ENCODE peak calls at places on chromosome 16, in ten cellular contexts. M is GM04504; G is AML-193; I is CD4-positive, alpha-beta T cell; J is NCI-H82; C is COLO829; U is GOT3; T is naive B cell; R is pancreas; V is uterus. Y is an unnamed sample.

GRCh38 chr16:4323845-4324478 is 8.1 kb downstream of the GLIS2 start:
- DNase-seq in U (no peak), R (peak), J (no peak), I (no peak), G (no peak), C (peak), T (no peak), V (peak), M (no peak), Y (no peak)

GRCh38 chr16:82063456-82064082 is 28.5 kb downstream of the HSD17B2 start:
- DNase-seq in V (no peak), G (no peak), M (no peak), I (no peak), U (no peak), C (no peak), R (no peak), J (peak), T (no peak), Y (no peak)

GRCh38 chr16:55502801-55503366 is 6.0 kb upstream of the LPCAT2 start:
- DNase-seq in M (peak), C (peak), R (peak), T (no peak), J (peak), G (no peak), U (no peak), V (peak), I (no peak), Y (peak)

GRCh38 chr16:678858-679807 is 1.1 kb upstream of the STUB1 start:
- DNase-seq in I (no peak), C (peak), V (peak), G (peak), R (peak), J (peak), M (no peak), U (peak), T (peak), Y (peak)

GRCh38 chr16:22232277-22233049 is 26.4 kb downstream of the EEF2K start:
- DNase-seq in R (peak), J (no peak), I (no peak), M (no peak), T (no peak), V (no peak), C (no peak), U (no peak), G (no peak), Y (no peak)

GRCh38 chr16:64971211-64971610 is 150.7 kb downstream of the CDH11 start:
- DNase-seq in I (no peak), J (no peak), T (no peak), V (no peak), C (no peak), G (no peak), U (no peak), R (no peak), M (no peak), Y (no peak)

GRCh38 chr16:69867796-69868565 is 83.2 kb upstream of the CLEC18A start:
- DNase-seq in V (no peak), R (no peak), G (no peak), C (no peak), M (peak), J (no peak), T (no peak), I (no peak), U (no peak), Y (no peak)

GRCh38 chr16:57725077-57725953 is 10.3 kb upstream of the KATNB1 start:
- DNase-seq in T (no peak), R (no peak), U (no peak), G (no peak), V (no peak), M (no peak), J (no peak), C (no peak), I (no peak), Y (peak)

GRCh38 chr16:75385507-75386152 is 47.7 kb downstream of the CFDP1 start:
- DNase-seq in M (peak), C (no peak), J (peak), G (peak), V (no peak), T (peak), R (no peak), U (no peak), I (no peak), Y (peak)

GRCh38 chr16:87809150-87809902 is 43.5 kb upstream of the KLHDC4 start:
- DNase-seq in J (peak), I (no peak), M (no peak), R (no peak), U (no peak), G (no peak), V (no peak), T (peak), C (no peak), Y (peak)

GRCh38 chr16:3637371-3637923 is 17.0 kb upstream of the DNASE1 start:
- DNase-seq in R (no peak), V (no peak), G (peak), M (no peak), J (peak), C (no peak), I (no peak), U (no peak), T (peak), Y (peak)

GRCh38 chr16:12575288-12575687 is 228.4 kb downstream of the CPPED1 start:
- DNase-seq in I (no peak), V (no peak), C (no peak), M (no peak), T (no peak), U (no peak), R (no peak), G (no peak), J (no peak), Y (no peak)

GRCh38 chr16:2770057-2770780 is 6.9 kb downstream of the ELOB start:
- DNase-seq in R (no peak), T (no peak), C (no peak), G (peak), M (no peak), U (no peak), I (peak), J (peak), V (no peak), Y (no peak)

GRCh38 chr16:85648782-85649181 is 35.7 kb downstream of the GSE1 start:
- DNase-seq in C (no peak), I (no peak), R (peak), U (no peak), T (no peak), G (no peak), V (no peak), M (no peak), J (peak), Y (no peak)

GRCh38 chr16:81036751-81037350 is 1.2 kb downstream of the ATMIN start:
- DNase-seq in C (no peak), G (no peak), U (no peak), V (no peak), M (no peak), I (no peak), T (no peak), R (no peak), J (no peak), Y (peak)

GRCh38 chr16:17474037-17474436 is 3.3 kb upstream of the XYLT1 start:
- DNase-seq in J (peak), U (no peak), V (no peak), R (no peak), G (peak), I (no peak), C (no peak), T (no peak), M (no peak), Y (peak)

GRCh38 chr16:3855142-3855541 is 25.4 kb downstream of the CREBBP start:
- DNase-seq in V (no peak), I (no peak), R (no peak), C (no peak), M (no peak), J (no peak), T (no peak), G (no peak), U (no peak), Y (no peak)

GRCh38 chr16:81128726-81129524 is 32.7 kb upstream of the GCSH start:
- DNase-seq in R (no peak), J (no peak), G (no peak), T (no peak), U (no peak), I (no peak), C (no peak), V (no peak), M (no peak), Y (no peak)

GRCh38 chr16:56870271-56870888 is 5.4 kb downstream of the SLC12A3 start:
- DNase-seq in C (no peak), U (no peak), G (no peak), M (no peak), V (no peak), J (no peak), R (no peak), I (no peak), T (no peak), Y (no peak)

GRCh38 chr16:1414532-1415265 is at the start of gene UNKL:
- DNase-seq in U (no peak), J (peak), R (peak), M (peak), V (peak), G (peak), T (peak), I (peak), C (peak), Y (peak)

GRCh38 chr16:31452631-31453106 is 6.6 kb upstream of the ARMC5 start:
- DNase-seq in U (no peak), V (no peak), T (no peak), G (no peak), J (no peak), M (peak), C (peak), I (no peak), R (no peak), Y (no peak)

GRCh38 chr16:86297391-86297790 is 212.9 kb upstream of the FOXF1 start:
- DNase-seq in M (no peak), I (no peak), T (no peak), R (no peak), J (no peak), U (no peak), V (no peak), G (no peak), C (no peak), Y (no peak)

GRCh38 chr16:3841729-3842508 is 38.6 kb downstream of the CREBBP start:
- DNase-seq in C (no peak), R (no peak), V (no peak), J (no peak), I (no peak), T (peak), U (no peak), M (no peak), G (no peak), Y (peak)

GRCh38 chr16:50440991-50441390 is 72.2 kb upstream of the BRD7 start:
- DNase-seq in G (no peak), I (no peak), R (no peak), T (no peak), C (no peak), M (no peak), V (no peak), J (no peak), U (no peak), Y (no peak)

GRCh38 chr16:89322381-89323119 is 105.0 kb downstream of the ZNF778 start:
- DNase-seq in R (peak), G (no peak), V (peak), T (no peak), U (no peak), M (peak), C (peak), I (no peak), J (peak), Y (peak)

GRCh38 chr16:4316732-4317461 is 1.0 kb downstream of the GLIS2 start:
- DNase-seq in G (no peak), I (no peak), V (peak), U (peak), R (peak), M (no peak), T (no peak), J (peak), C (no peak), Y (no peak)

GRCh38 chr16:2270588-2271470 is 2.9 kb upstream of the RNPS1 start:
- DNase-seq in V (no peak), J (no peak), I (no peak), C (no peak), M (no peak), U (no peak), T (no peak), R (peak), G (no peak), Y (no peak)

GRCh38 chr16:54946909-54947308 is 16.2 kb downstream of the IRX5 start:
- DNase-seq in G (no peak), R (no peak), U (no peak), C (no peak), T (no peak), V (no peak), I (no peak), M (no peak), J (no peak), Y (no peak)

GRCh38 chr16:11349599-11350276 is 4.5 kb downstream of the RMI2 start:
- DNase-seq in V (peak), U (no peak), G (peak), I (no peak), M (peak), T (no peak), J (peak), R (peak), C (peak), Y (peak)

GRCh38 chr16:2043296-2043979 is 4.2 kb downstream of the NTHL1 start:
- DNase-seq in G (no peak), I (no peak), M (no peak), J (no peak), R (peak), U (no peak), V (no peak), T (no peak), C (no peak), Y (no peak)

Y was measured in KBM-7.